ENCODE peak calls at places on chromosome 19, in eight cellular contexts. One of them, this sample, is unnamed.

GRCh38 chr19:42363614-42364346 is 26.3 kb downstream of the CNFN start:
- DNase-seq in activated CD4-positive, alpha-beta T cell treated with anti-CD3 and anti-CD28 coated beads for 1 hour: no peak
- DNase-seq in esophagus squamous epithelium: no peak
- DNase-seq in NCI-H1694: no peak
- DNase-seq in stimulated activated CD4-positive, alpha-beta T cell treated with anti-CD3 and anti-CD28 coated beads, Interleukin-4, amount 100 ng/mL, for 1 hour: no peak
- DNase-seq in DMS79: no peak
- DNase-seq in hepatic stellate cell: no peak
- DNase-seq in cardiac muscle cell: no peak
- DNase-seq in this sample: no peak

GRCh38 chr19:3387645-3388589 is 21.5 kb downstream of the NFIC start:
- DNase-seq in hepatic stellate cell: no peak
- DNase-seq in cardiac muscle cell: no peak
- DNase-seq in NCI-H1694: peak
- DNase-seq in activated CD4-positive, alpha-beta T cell treated with anti-CD3 and anti-CD28 coated beads for 1 hour: no peak
- DNase-seq in DMS79: peak
- DNase-seq in esophagus squamous epithelium: no peak
- DNase-seq in stimulated activated CD4-positive, alpha-beta T cell treated with anti-CD3 and anti-CD28 coated beads, Interleukin-4, amount 100 ng/mL, for 1 hour: no peak
- DNase-seq in this sample: no peak

GRCh38 chr19:12035220-12036172 is at the start of gene ZNF433:
- DNase-seq in cardiac muscle cell: peak
- DNase-seq in DMS79: peak
- DNase-seq in hepatic stellate cell: peak
- DNase-seq in NCI-H1694: no peak
- DNase-seq in esophagus squamous epithelium: no peak
- DNase-seq in activated CD4-positive, alpha-beta T cell treated with anti-CD3 and anti-CD28 coated beads for 1 hour: peak
- DNase-seq in stimulated activated CD4-positive, alpha-beta T cell treated with anti-CD3 and anti-CD28 coated beads, Interleukin-4, amount 100 ng/mL, for 1 hour: peak
- DNase-seq in this sample: peak

GRCh38 chr19:8194528-8195275 is 14.5 kb upstream of the CERS4 start:
- DNase-seq in cardiac muscle cell: no peak
- DNase-seq in DMS79: no peak
- DNase-seq in activated CD4-positive, alpha-beta T cell treated with anti-CD3 and anti-CD28 coated beads for 1 hour: peak
- DNase-seq in esophagus squamous epithelium: no peak
- DNase-seq in stimulated activated CD4-positive, alpha-beta T cell treated with anti-CD3 and anti-CD28 coated beads, Interleukin-4, amount 100 ng/mL, for 1 hour: peak
- DNase-seq in hepatic stellate cell: no peak
- DNase-seq in NCI-H1694: no peak
- DNase-seq in this sample: no peak

GRCh38 chr19:45670670-45671453 is 2.8 kb downstream of the GIPR start:
- DNase-seq in esophagus squamous epithelium: no peak
- DNase-seq in hepatic stellate cell: peak
- DNase-seq in DMS79: no peak
- DNase-seq in stimulated activated CD4-positive, alpha-beta T cell treated with anti-CD3 and anti-CD28 coated beads, Interleukin-4, amount 100 ng/mL, for 1 hour: peak
- DNase-seq in NCI-H1694: no peak
- DNase-seq in cardiac muscle cell: peak
- DNase-seq in activated CD4-positive, alpha-beta T cell treated with anti-CD3 and anti-CD28 coated beads for 1 hour: no peak
- DNase-seq in this sample: no peak

GRCh38 chr19:33472696-33473624 is 48.6 kb downstream of the PEPD start:
- DNase-seq in hepatic stellate cell: peak
- DNase-seq in NCI-H1694: no peak
- DNase-seq in cardiac muscle cell: no peak
- DNase-seq in stimulated activated CD4-positive, alpha-beta T cell treated with anti-CD3 and anti-CD28 coated beads, Interleukin-4, amount 100 ng/mL, for 1 hour: no peak
- DNase-seq in esophagus squamous epithelium: no peak
- DNase-seq in DMS79: no peak
- DNase-seq in activated CD4-positive, alpha-beta T cell treated with anti-CD3 and anti-CD28 coated beads for 1 hour: no peak
- DNase-seq in this sample: no peak

GRCh38 chr19:12924621-12925310 is 5.7 kb upstream of the SYCE2 start:
- DNase-seq in cardiac muscle cell: no peak
- DNase-seq in DMS79: no peak
- DNase-seq in activated CD4-positive, alpha-beta T cell treated with anti-CD3 and anti-CD28 coated beads for 1 hour: no peak
- DNase-seq in NCI-H1694: no peak
- DNase-seq in hepatic stellate cell: no peak
- DNase-seq in esophagus squamous epithelium: no peak
- DNase-seq in stimulated activated CD4-positive, alpha-beta T cell treated with anti-CD3 and anti-CD28 coated beads, Interleukin-4, amount 100 ng/mL, for 1 hour: no peak
- DNase-seq in this sample: no peak

GRCh38 chr19:15025237-15025636 is 24.0 kb upstream of the CASP14 start:
- DNase-seq in stimulated activated CD4-positive, alpha-beta T cell treated with anti-CD3 and anti-CD28 coated beads, Interleukin-4, amount 100 ng/mL, for 1 hour: no peak
- DNase-seq in DMS79: no peak
- DNase-seq in hepatic stellate cell: no peak
- DNase-seq in esophagus squamous epithelium: no peak
- DNase-seq in activated CD4-positive, alpha-beta T cell treated with anti-CD3 and anti-CD28 coated beads for 1 hour: no peak
- DNase-seq in NCI-H1694: no peak
- DNase-seq in cardiac muscle cell: no peak
- DNase-seq in this sample: no peak

GRCh38 chr19:50414850-50415660 is 3.7 kb upstream of the SPIB start:
- DNase-seq in NCI-H1694: peak
- DNase-seq in DMS79: no peak
- DNase-seq in hepatic stellate cell: peak
- DNase-seq in cardiac muscle cell: peak
- DNase-seq in esophagus squamous epithelium: no peak
- DNase-seq in stimulated activated CD4-positive, alpha-beta T cell treated with anti-CD3 and anti-CD28 coated beads, Interleukin-4, amount 100 ng/mL, for 1 hour: peak
- DNase-seq in activated CD4-positive, alpha-beta T cell treated with anti-CD3 and anti-CD28 coated beads for 1 hour: peak
- DNase-seq in this sample: no peak

GRCh38 chr19:18961767-18962423 is 20.9 kb upstream of the HOMER3 start:
- DNase-seq in stimulated activated CD4-positive, alpha-beta T cell treated with anti-CD3 and anti-CD28 coated beads, Interleukin-4, amount 100 ng/mL, for 1 hour: peak
- DNase-seq in activated CD4-positive, alpha-beta T cell treated with anti-CD3 and anti-CD28 coated beads for 1 hour: no peak
- DNase-seq in NCI-H1694: no peak
- DNase-seq in DMS79: no peak
- DNase-seq in esophagus squamous epithelium: no peak
- DNase-seq in hepatic stellate cell: no peak
- DNase-seq in cardiac muscle cell: peak
- DNase-seq in this sample: no peak

GRCh38 chr19:1177322-1178114 is 3.5 kb upstream of the SBNO2 start:
- DNase-seq in cardiac muscle cell: no peak
- DNase-seq in DMS79: no peak
- DNase-seq in activated CD4-positive, alpha-beta T cell treated with anti-CD3 and anti-CD28 coated beads for 1 hour: no peak
- DNase-seq in esophagus squamous epithelium: no peak
- DNase-seq in stimulated activated CD4-positive, alpha-beta T cell treated with anti-CD3 and anti-CD28 coated beads, Interleukin-4, amount 100 ng/mL, for 1 hour: no peak
- DNase-seq in hepatic stellate cell: peak
- DNase-seq in NCI-H1694: no peak
- DNase-seq in this sample: no peak

GRCh38 chr19:8571006-8571411 is 6.2 kb downstream of the MYO1F start:
- DNase-seq in NCI-H1694: no peak
- DNase-seq in DMS79: no peak
- DNase-seq in activated CD4-positive, alpha-beta T cell treated with anti-CD3 and anti-CD28 coated beads for 1 hour: peak
- DNase-seq in hepatic stellate cell: peak
- DNase-seq in esophagus squamous epithelium: no peak
- DNase-seq in stimulated activated CD4-positive, alpha-beta T cell treated with anti-CD3 and anti-CD28 coated beads, Interleukin-4, amount 100 ng/mL, for 1 hour: peak
- DNase-seq in cardiac muscle cell: no peak
- DNase-seq in this sample: peak

GRCh38 chr19:20039203-20039723 is at the start of gene ZNF682:
- DNase-seq in DMS79: peak
- DNase-seq in cardiac muscle cell: peak
- DNase-seq in NCI-H1694: no peak
- DNase-seq in stimulated activated CD4-positive, alpha-beta T cell treated with anti-CD3 and anti-CD28 coated beads, Interleukin-4, amount 100 ng/mL, for 1 hour: peak
- DNase-seq in activated CD4-positive, alpha-beta T cell treated with anti-CD3 and anti-CD28 coated beads for 1 hour: peak
- DNase-seq in esophagus squamous epithelium: peak
- DNase-seq in hepatic stellate cell: peak
- DNase-seq in this sample: peak

GRCh38 chr19:40623403-40624239 is 22.5 kb downstream of the LTBP4 start:
- DNase-seq in esophagus squamous epithelium: no peak
- DNase-seq in NCI-H1694: no peak
- DNase-seq in stimulated activated CD4-positive, alpha-beta T cell treated with anti-CD3 and anti-CD28 coated beads, Interleukin-4, amount 100 ng/mL, for 1 hour: no peak
- DNase-seq in activated CD4-positive, alpha-beta T cell treated with anti-CD3 and anti-CD28 coated beads for 1 hour: no peak
- DNase-seq in DMS79: no peak
- DNase-seq in cardiac muscle cell: peak
- DNase-seq in hepatic stellate cell: no peak
- DNase-seq in this sample: no peak

GRCh38 chr19:35135389-35135909 is 590 bp upstream of the LGI4 start:
- DNase-seq in cardiac muscle cell: peak
- DNase-seq in DMS79: no peak
- DNase-seq in esophagus squamous epithelium: no peak
- DNase-seq in stimulated activated CD4-positive, alpha-beta T cell treated with anti-CD3 and anti-CD28 coated beads, Interleukin-4, amount 100 ng/mL, for 1 hour: peak
- DNase-seq in hepatic stellate cell: peak
- DNase-seq in NCI-H1694: peak
- DNase-seq in activated CD4-positive, alpha-beta T cell treated with anti-CD3 and anti-CD28 coated beads for 1 hour: peak
- DNase-seq in this sample: no peak